ENCODE peak calls at places on chromosomes 12 and 14, in ten cellular contexts. J, K, U, P, Q, F, C, G, X and I are unnamed samples.

GRCh38 chr12:65203376-65203775 is 34.0 kb downstream of the LEMD3 start:
- DNase-seq in K (no peak), G (no peak), U (no peak), P (no peak), Q (no peak), X (no peak), J (no peak), F (no peak), C (no peak), I (no peak)

GRCh38 chr12:103712191-103712590 is 125.1 kb downstream of the STAB2 start:
- DNase-seq in P (no peak), Q (no peak), G (no peak), J (no peak), C (no peak), X (no peak), F (no peak), K (no peak), U (no peak), I (no peak)

GRCh38 chr12:99960312-99960711 is 24.4 kb downstream of the ANKS1B start:
- DNase-seq in G (no peak), F (peak), X (peak), J (no peak), U (no peak), K (no peak), C (peak), P (no peak), Q (no peak), I (no peak)

GRCh38 chr14:101835566-101835965 is 74.1 kb downstream of the PPP2R5C start:
- DNase-seq in J (no peak), U (no peak), K (no peak), G (no peak), Q (no peak), X (no peak), C (no peak), P (no peak), F (no peak), I (no peak)

GRCh38 chr14:53979141-53979673 is 22.6 kb upstream of the BMP4 start:
- DNase-seq in P (no peak), X (no peak), G (no peak), K (no peak), J (no peak), U (no peak), Q (no peak), C (no peak), F (no peak), I (no peak)

GRCh38 chr14:100502622-100503220 is 84.5 kb downstream of the BEGAIN start:
- DNase-seq in U (no peak), X (no peak), F (no peak), K (no peak), G (no peak), P (no peak), Q (no peak), J (no peak), C (no peak), I (no peak)

GRCh38 chr12:3236345-3237153 is 159.4 kb downstream of the TSPAN9 start:
- DNase-seq in C (peak), K (no peak), G (no peak), F (no peak), Q (peak), U (peak), P (no peak), X (peak), J (peak), I (no peak)

GRCh38 chr12:123963829-123964228 is 8.8 kb downstream of the CCDC92 start:
- DNase-seq in C (no peak), U (no peak), G (no peak), J (no peak), F (no peak), P (no peak), X (no peak), Q (no peak), K (no peak), I (no peak)

GRCh38 chr12:113909776-113910420 is 56.2 kb downstream of the RBM19 start:
- DNase-seq in U (no peak), J (no peak), K (no peak), X (no peak), F (no peak), P (no peak), G (no peak), C (no peak), Q (no peak), I (peak)

GRCh38 chr12:69324797-69325466 is 23.2 kb upstream of the LYZ start:
- DNase-seq in X (no peak), F (no peak), G (no peak), U (no peak), Q (no peak), C (no peak), K (no peak), P (no peak), J (no peak), I (no peak)

GRCh38 chr12:39239484-39240143 is 203.3 kb downstream of the KIF21A start:
- DNase-seq in Q (no peak), P (no peak), X (peak), K (no peak), C (peak), J (no peak), G (no peak), U (no peak), F (no peak), I (no peak)

GRCh38 chr12:57605308-57606015 is 838 bp downstream of the DTX3 start:
- DNase-seq in F (no peak), K (no peak), Q (no peak), P (no peak), C (peak), G (no peak), X (no peak), U (no peak), J (peak), I (no peak)

GRCh38 chr12:42756841-42757661 is 167.5 kb upstream of the PRICKLE1 start:
- DNase-seq in Q (peak), F (no peak), X (peak), G (no peak), K (no peak), J (no peak), C (peak), P (peak), U (no peak), I (no peak)

GRCh38 chr12:112684742-112685141 is 106.8 kb upstream of the RPH3A start:
- DNase-seq in J (no peak), K (no peak), F (no peak), X (no peak), U (no peak), C (no peak), Q (no peak), P (no peak), G (no peak), I (no peak)

GRCh38 chr12:131729254-131729955 is 18.5 kb downstream of the SFSWAP start:
- DNase-seq in G (no peak), Q (no peak), F (no peak), C (no peak), K (no peak), J (no peak), U (no peak), P (no peak), X (no peak), I (no peak)

GRCh38 chr12:112117685-112118084 is 7.7 kb upstream of the TRAFD1 start:
- DNase-seq in U (no peak), P (no peak), G (no peak), F (no peak), C (peak), J (no peak), Q (no peak), X (peak), K (no peak), I (no peak)

GRCh38 chr12:68745376-68745903 is 536 bp upstream of the SLC35E3 start:
- DNase-seq in K (no peak), U (no peak), F (no peak), X (no peak), J (no peak), P (no peak), C (no peak), Q (no peak), G (no peak), I (no peak)

GRCh38 chr14:23486116-23486515 is 16.6 kb downstream of the NGDN start:
- DNase-seq in J (no peak), P (no peak), U (no peak), Q (no peak), F (no peak), G (no peak), C (no peak), X (no peak), K (no peak), I (no peak)

GRCh38 chr12:92208613-92209121 is 63.0 kb upstream of the BTG1 start:
- DNase-seq in J (no peak), P (peak), C (peak), Q (peak), U (no peak), K (no peak), F (no peak), G (no peak), X (peak), I (no peak)

GRCh38 chr14:23572841-23573240 is 5.2 kb upstream of the AP1G2 start:
- DNase-seq in K (peak), C (no peak), X (no peak), F (no peak), Q (no peak), P (no peak), G (peak), J (peak), U (no peak), I (no peak)

GRCh38 chr12:49985981-49986380 is 13.2 kb downstream of the AQP6 start:
- DNase-seq in X (no peak), G (no peak), P (no peak), K (peak), F (no peak), J (no peak), U (no peak), Q (no peak), C (no peak), I (no peak)

DNA sequence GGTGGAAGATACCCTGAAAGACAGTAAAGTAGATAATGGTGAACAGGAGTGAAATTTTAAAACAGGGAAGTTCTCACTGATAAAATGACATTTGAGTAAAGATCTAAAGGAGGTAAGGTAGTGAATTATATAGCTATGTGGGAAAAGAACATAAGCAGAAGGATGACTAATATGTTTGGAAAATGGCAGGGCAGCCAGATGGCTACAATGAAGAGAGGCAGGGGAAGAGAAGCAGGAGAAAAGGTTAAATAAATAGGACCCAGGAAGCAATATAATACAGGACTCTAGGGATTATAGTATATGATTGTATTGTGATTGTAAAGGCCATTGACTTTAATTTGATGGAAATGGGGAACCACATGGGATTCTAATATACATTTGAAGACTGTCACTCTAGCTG is 33.0 kb downstream of the SCFD1 start:
- DNase-seq in P (no peak), Q (no peak), J (no peak), C (peak), G (no peak), F (no peak), U (no peak), X (peak), K (no peak), I (no peak)
- TF ChIP-seq CTCF in P (no peak), Q (no peak), J (no peak), C (no peak), G (no peak), F (no peak), U (no peak), X (no peak), K (no peak), I (no peak)

DNA sequence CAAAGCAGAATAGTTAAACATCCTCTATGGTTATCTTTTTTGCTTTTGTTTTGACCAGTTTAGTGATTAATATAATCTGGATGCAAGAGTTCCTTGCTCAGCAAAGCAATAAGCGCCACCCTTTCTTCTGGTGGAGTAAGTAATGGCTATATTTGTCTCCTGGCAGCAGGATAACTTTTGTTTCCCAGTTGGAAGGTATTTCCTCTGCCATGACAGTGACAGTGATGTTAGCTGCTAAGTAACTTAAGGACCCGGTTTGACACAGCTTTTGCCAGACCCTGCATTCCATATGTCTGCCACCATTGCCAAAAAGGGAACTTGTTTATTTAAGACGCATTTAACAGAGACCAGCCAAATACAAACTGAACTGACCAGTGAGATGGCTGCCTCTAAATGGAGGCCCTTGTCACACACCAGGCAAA is 70.4 kb upstream of the NR2C1 start:
- DNase-seq in P (no peak), G (no peak), J (no peak), Q (no peak), K (no peak), C (no peak), X (peak), U (no peak), F (no peak), I (no peak)
- TF ChIP-seq CTCF in P (no peak), G (peak), J (no peak), Q (no peak), K (no peak), C (no peak), X (no peak), U (no peak), F (no peak), I (no peak)

DNA sequence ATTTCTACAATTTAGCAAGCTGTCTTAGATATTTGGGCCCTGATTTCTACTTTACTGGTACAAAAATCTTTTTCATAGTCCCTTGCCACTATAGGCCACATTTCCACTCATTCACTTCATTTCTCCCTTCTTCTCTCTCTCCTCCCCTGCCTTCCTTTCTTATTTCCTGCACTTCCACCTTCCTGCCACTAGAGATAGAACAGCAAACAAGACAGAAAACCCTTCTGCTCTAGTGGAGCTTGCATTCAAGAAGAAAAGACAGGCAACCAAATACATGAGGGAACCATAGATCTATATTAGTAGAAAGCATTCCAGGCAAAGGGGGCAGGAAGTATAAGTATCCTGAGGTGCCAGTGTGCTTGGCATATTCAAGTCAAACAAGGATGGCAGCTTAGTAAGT is 623.5 kb downstream of the FLRT2 start:
- DNase-seq in K (no peak), X (no peak), F (no peak), C (no peak), J (no peak), P (no peak), U (no peak), Q (no peak), G (no peak), I (no peak)
- TF ChIP-seq CTCF in K (no peak), X (no peak), F (peak), C (peak), J (peak), P (no peak), U (no peak), Q (peak), G (no peak), I (peak)

GRCh38 chr12:53454710-53455109 is 2.8 kb downstream of the PCBP2 start:
- DNase-seq in Q (no peak), J (no peak), P (no peak), C (no peak), F (no peak), U (no peak), K (no peak), G (no peak), X (no peak), I (no peak)
- TF ChIP-seq CTCF in Q (no peak), J (no peak), P (no peak), C (no peak), F (no peak), U (no peak), K (no peak), G (no peak), X (no peak), I (no peak)

DNA sequence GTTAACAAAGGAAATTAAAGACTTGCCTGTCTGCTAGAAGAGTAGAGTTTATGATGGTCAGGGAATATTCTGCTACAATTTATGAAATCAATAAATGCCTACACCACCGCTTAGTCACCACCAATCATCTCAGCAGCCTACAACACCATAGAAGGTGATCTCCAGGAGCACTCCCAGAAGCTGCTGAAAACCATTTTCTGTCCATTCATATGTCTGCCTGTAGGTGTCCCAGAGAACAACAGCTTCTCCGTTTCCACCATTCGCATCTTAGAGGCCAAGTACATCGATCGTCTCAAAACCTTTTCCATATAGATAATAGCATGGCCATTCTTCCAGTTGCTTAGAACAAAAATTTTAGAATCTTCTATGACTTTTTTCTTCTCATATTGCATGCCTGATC is 303.4 kb downstream of the KCNC2 start:
- DNase-seq in K (no peak), F (no peak), J (no peak), G (no peak), P (no peak), X (no peak), U (no peak), C (no peak), Q (no peak), I (no peak)
- TF ChIP-seq CTCF in K (no peak), F (peak), J (no peak), G (no peak), P (no peak), X (no peak), U (no peak), C (peak), Q (no peak), I (peak)

GRCh38 chr12:77720258-77720657 is 110.4 kb upstream of the NAV3 start:
- DNase-seq in U (no peak), F (no peak), G (no peak), Q (no peak), C (no peak), X (no peak), K (no peak), P (no peak), J (no peak), I (no peak)
- TF ChIP-seq CTCF in U (no peak), F (no peak), G (no peak), Q (peak), C (peak), X (no peak), K (no peak), P (peak), J (no peak), I (peak)

DNA sequence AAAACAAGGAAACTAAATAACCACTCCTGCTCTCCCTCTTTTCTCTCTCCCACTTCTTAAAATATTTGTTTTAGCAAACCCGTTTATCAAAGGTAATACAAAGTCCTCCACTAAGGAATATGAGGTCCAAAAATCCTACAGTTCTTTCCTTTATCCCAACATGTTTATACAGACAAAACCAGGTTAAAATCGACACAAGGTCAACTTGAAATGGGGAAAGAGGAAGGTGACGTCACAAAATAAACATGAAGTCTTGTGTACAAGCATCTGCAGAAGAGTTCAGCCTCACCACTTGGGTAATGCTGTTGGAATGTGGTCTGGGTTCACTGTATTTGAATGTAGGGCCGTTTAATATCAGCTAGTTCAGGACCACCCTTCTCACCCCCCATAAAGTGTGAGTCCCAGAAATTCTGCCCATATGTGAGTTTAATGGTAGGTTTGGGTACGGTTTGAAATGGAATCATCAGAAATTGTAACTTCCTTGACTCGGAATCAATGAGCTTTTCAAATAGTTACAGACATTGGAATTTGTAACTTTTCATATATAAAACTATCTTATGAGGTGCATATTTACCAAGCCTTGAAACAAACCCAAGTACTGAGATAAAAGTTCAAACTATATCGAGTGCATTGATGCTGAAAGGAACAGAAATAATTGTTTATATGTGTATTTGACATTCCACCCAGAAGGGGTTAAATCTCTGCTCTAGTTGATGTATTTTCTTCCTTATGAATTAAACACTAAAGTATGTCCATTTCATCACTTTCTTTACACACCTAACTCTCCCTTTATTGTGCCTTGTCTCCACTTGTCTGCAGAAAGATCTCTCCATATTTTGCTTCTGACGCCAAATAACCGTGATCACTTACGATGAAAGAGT is 120.1 kb upstream of the SLC38A2 start:
- DNase-seq in J (no peak), G (no peak), P (peak), Q (peak), X (peak), F (no peak), C (peak), U (no peak), K (no peak), I (no peak)
- TF ChIP-seq CTCF in J (no peak), G (no peak), P (no peak), Q (no peak), X (no peak), F (no peak), C (no peak), U (no peak), K (peak), I (no peak)

GRCh38 chr14:75259510-75259855 is 19.1 kb upstream of the FOS start:
- DNase-seq in J (no peak), G (no peak), C (peak), U (no peak), F (no peak), Q (no peak), P (no peak), K (no peak), X (peak), I (no peak)
- TF ChIP-seq CTCF in J (no peak), G (peak), C (peak), U (peak), F (no peak), Q (peak), P (peak), K (no peak), X (peak), I (peak)

GRCh38 chr12:12551115-12551514 is 11.5 kb downstream of the DUSP16 start:
- DNase-seq in P (no peak), C (no peak), Q (no peak), X (no peak), U (no peak), F (no peak), G (no peak), J (no peak), K (no peak), I (no peak)

GRCh38 chr12:12546314-12546772 is 16.3 kb downstream of the DUSP16 start:
- DNase-seq in J (no peak), P (no peak), G (no peak), U (no peak), X (no peak), K (no peak), F (no peak), C (peak), Q (no peak), I (no peak)

GRCh38 chr12:12550277-12550676 is 12.4 kb downstream of the DUSP16 start:
- DNase-seq in J (no peak), K (no peak), X (no peak), Q (no peak), U (no peak), C (no peak), P (no peak), G (no peak), F (no peak), I (no peak)

GRCh38 chr12:12548713-12549112 is 13.9 kb downstream of the DUSP16 start:
- DNase-seq in G (no peak), K (no peak), Q (no peak), F (no peak), U (no peak), X (no peak), J (no peak), P (no peak), C (no peak), I (no peak)

DNA sequence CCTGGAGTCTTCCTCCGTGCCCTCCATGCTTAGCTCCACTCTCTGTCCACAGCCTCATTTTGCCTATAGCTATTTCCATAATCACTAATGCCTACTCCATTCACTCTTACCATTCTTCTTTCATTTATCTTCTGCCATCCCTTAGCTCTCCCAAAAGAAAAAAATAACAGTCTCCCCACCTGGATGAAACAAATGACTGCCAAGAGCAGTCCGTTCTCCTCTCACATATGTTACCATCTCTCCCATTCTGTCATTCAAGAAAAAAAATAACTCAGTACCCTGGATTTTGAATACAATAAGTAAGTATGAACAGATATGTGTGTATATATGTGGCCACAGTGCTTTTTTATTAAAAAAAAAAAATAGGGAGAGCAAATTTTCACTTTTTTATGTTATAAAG is 13.2 kb downstream of the DUSP16 start:
- DNase-seq in X (no peak), C (no peak), Q (no peak), K (no peak), F (no peak), J (no peak), P (no peak), G (no peak), U (no peak), I (no peak)
- TF ChIP-seq CTCF in X (no peak), C (no peak), Q (no peak), K (no peak), F (no peak), J (no peak), P (no peak), G (no peak), U (no peak), I (no peak)